ENCODE peak calls at places on chromosomes 2 and 18, in four cellular contexts. E is psoas muscle; F is right atrium auricular region; L is CD8-positive, alpha-beta memory T cell. U is an unnamed sample.

GRCh38 chr2:239862613-239863012 is 162.5 kb downstream of the NDUFA10 start:
- DNase-seq in E (no peak), F (no peak), L (no peak), U (peak; percentile 4)

GRCh38 chr2:74250189-74250631 is 51.8 kb downstream of the MTHFD2 start:
- DNase-seq in E (peak; percentile 27), F (no peak), L (peak; percentile 37), U (peak; percentile 63)

GRCh38 chr2:161586517-161587167 is 37.6 kb upstream of the SLC4A10 start:
- DNase-seq in E (no peak), F (no peak), L (no peak), U (no peak)

GRCh38 chr2:54912305-54912704 is 137.9 kb downstream of the RTN4 start:
- DNase-seq in E (no peak), F (no peak), L (no peak), U (no peak)

GRCh38 chr2:226727251-226727650 is 72.4 kb downstream of the IRS1 start:
- DNase-seq in E (no peak), F (no peak), L (no peak), U (no peak)

GRCh38 chr2:130765464-130765863 is 10.1 kb downstream of the AMER3 start:
- DNase-seq in E (no peak), F (peak; percentile 23), L (no peak), U (no peak)

GRCh38 chr2:45263147-45263546 is 253.9 kb upstream of the SIX2 start:
- DNase-seq in E (no peak), F (no peak), L (no peak), U (no peak)

GRCh38 chr2:219171231-219171651 is 1.4 kb upstream of the SLC23A3 start:
- DNase-seq in E (peak; percentile 66), F (peak; percentile 83), L (no peak), U (peak; percentile 79)

GRCh38 chr2:143745060-143745459 is 615.8 kb downstream of the ARHGAP15 start:
- DNase-seq in E (no peak), F (no peak), L (no peak), U (no peak)

GRCh38 chr2:42161444-42161843 is 7.7 kb upstream of the EML4 start:
- DNase-seq in E (no peak), F (no peak), L (no peak), U (no peak)

GRCh38 chr2:121255363-121255762 is 29.6 kb downstream of the TFCP2L1 start:
- DNase-seq in E (no peak), F (no peak), L (no peak), U (no peak)

GRCh38 chr2:239326831-239327535 is 73.8 kb downstream of the HDAC4 start:
- DNase-seq in E (peak; percentile 56), F (peak; percentile 57), L (peak; percentile 37), U (no peak)

GRCh38 chr2:121634354-121635307 is 14.6 kb downstream of the CLASP1 start:
- DNase-seq in E (no peak), F (no peak), L (no peak), U (no peak)

GRCh38 chr2:100321181-100321880 is 970 bp downstream of the LONRF2 start:
- DNase-seq in E (peak; percentile 41), F (no peak), L (no peak), U (peak; percentile 42)

GRCh38 chr2:31204761-31205160 is 12.6 kb downstream of the CAPN14 start:
- DNase-seq in E (no peak), F (no peak), L (no peak), U (no peak)

GRCh38 chr18:3689091-3689490 is 239.1 kb downstream of the TGIF1 start:
- DNase-seq in E (no peak), F (no peak), L (no peak), U (peak; percentile 24)

GRCh38 chr2:82013641-82014040 is 1709.1 kb upstream of the LRRTM1 start:
- DNase-seq in E (no peak), F (no peak), L (no peak), U (no peak)

GRCh38 chr2:171056307-171056706 is 104.4 kb downstream of the TLK1 start:
- DNase-seq in E (no peak), F (no peak), L (no peak), U (no peak)

GRCh38 chr2:231191896-231192872 is 6.2 kb upstream of the ARMC9 start:
- DNase-seq in E (peak; percentile 82), F (peak; percentile 91), L (no peak), U (peak; percentile 88)

GRCh38 chr18:50586710-50587109 is 26.8 kb downstream of the MAPK4 start:
- DNase-seq in E (no peak), F (no peak), L (no peak), U (no peak)

GRCh38 chr2:180524458-180524857 is 455.9 kb upstream of the UBE2E3 start:
- DNase-seq in E (no peak), F (no peak), L (no peak), U (no peak)

GRCh38 chr2:102301867-102302362 is 9.4 kb upstream of the IL1RL1 start:
- DNase-seq in E (no peak), F (no peak), L (peak; percentile 11), U (peak; percentile 35)

GRCh38 chr18:12276736-12277554 is 22.8 kb downstream of the CIDEA start:
- DNase-seq in E (no peak), F (no peak), L (no peak), U (no peak)

DNA sequence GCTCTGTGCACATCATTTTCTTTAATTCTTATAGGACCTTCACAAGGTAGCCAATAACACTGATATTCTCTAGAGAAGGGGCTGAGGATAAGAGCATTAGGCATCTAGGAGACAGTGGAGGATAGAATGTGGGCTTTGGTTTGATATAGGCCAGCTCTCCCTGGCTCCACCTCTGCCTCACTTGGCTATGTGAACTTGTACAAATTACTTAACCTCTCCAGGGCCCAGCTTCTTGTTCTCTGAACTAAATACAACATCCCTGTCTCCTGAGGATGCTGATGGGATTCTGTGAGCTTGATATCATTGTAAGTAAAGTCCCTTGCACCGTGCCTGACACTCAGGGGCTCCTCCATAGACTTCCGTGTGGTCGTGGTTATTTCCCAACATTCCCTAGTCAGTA is 87.3 kb downstream of the ACOXL start:
- DNase-seq in E (no peak), F (no peak), L (no peak), U (no peak)
- H3K36me3 ChIP-seq in E (no peaks in the 10 kb centered on the region), F (no peaks in the 10 kb centered on the region), L (no peaks in the 10 kb centered on the region), U (no peaks in the 10 kb centered on the region)

DNA sequence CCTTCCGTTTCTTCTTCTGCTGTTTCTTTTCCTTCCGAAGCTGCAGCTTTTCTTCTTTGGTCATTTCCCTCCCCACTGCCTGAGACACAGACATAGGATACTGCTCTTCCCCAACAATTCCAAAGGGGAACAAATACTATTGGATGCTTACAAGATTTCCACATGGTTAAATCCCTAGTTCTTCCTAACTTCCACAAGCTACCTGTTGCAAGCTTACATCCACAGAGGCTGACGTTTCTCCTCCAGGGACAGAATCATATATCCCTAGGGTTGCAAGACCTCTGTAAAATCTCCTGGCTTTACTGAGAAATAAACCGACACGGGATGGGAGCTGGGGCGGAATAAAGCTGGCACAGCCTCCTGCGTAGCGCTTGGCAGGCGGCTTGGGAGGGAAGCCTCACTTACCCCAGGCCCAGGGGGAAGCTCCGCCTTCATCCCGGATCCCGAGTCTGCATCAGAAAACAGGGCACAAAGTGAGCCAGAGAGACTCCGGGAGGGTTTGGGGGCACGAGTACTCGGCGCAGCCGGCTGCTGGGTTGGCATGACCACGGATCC is 590 bp downstream of the EIF2B4 start:
- DNase-seq in E (peak; percentile 71), F (no peak), L (no peak), U (no peak)
- H3K36me3 ChIP-seq in E (peaks cover 72% of the 10 kb centered on the region), F (peaks cover 53% of the 10 kb centered on the region), L (peaks cover 53% of the 10 kb centered on the region), U (no peaks in the 10 kb centered on the region)

DNA sequence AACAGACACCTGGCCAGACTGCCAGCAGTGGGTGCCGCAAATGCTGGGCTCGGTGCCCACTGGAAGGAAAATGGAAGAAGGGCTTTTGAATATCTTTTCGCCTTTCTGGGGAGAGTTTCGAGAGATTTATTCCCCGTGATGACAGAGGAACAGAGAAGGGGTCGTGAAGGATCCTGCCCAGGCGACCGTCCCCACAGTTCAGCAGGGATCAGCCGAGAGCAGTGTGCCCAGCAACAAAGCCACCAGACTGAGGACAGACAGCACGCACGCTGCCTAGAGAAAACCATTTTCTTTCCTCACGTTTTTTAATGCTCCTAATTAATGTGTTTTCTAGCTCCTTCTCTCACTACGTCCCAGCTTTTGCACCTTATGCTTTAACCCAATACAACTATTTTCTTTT is 47.7 kb downstream of the XRCC5 start:
- DNase-seq in E (no peak), F (no peak), L (no peak), U (no peak)
- H3K36me3 ChIP-seq in E (peaks cover 94% of the 10 kb centered on the region), F (peaks cover 66% of the 10 kb centered on the region), L (peaks cover 42% of the 10 kb centered on the region), U (no peaks in the 10 kb centered on the region)

GRCh38 chr2:215816424-215816823 is 196.9 kb downstream of the MREG start:
- DNase-seq in E (no peak), F (no peak), L (no peak), U (no peak)

GRCh38 chr2:215811409-215812355 is 201.7 kb downstream of the MREG start:
- DNase-seq in E (no peak), F (no peak), L (no peak), U (no peak)

GRCh38 chr2:215815960-215816359 is 197.4 kb downstream of the MREG start:
- DNase-seq in E (no peak), F (no peak), L (no peak), U (no peak)

GRCh38 chr2:215812966-215813365 is 200.4 kb downstream of the MREG start:
- DNase-seq in E (no peak), F (no peak), L (no peak), U (no peak)

DNA sequence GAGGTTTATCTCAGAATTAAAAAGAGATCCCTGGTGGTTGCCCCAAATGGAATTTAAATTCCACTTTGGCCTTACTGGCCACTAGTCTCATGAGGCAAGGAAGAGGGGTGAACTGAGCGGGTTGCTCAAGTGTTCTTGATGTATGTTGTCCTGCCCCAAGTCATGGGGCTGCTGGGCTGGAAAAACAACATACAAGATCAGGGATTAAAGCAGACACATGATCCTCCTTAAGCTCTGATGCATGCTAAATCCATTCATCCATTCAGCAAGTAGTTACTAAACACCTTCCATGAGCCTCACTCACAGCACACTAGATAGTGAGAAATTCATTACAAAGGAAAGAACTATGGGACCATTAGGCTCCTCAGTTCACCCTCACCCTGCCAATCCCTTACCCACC is 196.3 kb downstream of the MREG start:
- DNase-seq in E (no peak), F (no peak), L (no peak), U (no peak)
- H3K36me3 ChIP-seq in E (no peaks in the 10 kb centered on the region), F (no peaks in the 10 kb centered on the region), L (no peaks in the 10 kb centered on the region), U (no peaks in the 10 kb centered on the region)

DNA sequence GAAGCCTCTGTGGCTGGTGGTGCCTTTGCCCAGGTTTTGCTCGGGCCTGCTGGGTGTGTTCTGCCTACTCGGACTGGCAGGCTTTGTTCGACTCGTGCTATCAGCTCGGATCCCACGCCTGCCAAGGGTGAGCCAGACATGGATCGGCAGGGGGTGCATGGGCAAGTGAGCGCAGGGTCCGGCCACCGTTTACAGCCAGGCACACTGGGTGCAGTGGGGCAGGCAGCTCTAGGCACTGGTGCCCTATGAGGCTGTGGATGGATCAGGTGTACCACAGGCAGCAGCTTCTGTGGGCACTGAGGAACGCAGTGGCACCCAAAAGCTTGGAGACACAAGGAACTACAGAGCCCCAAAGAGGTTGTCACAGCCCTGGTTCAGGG is 25.6 kb downstream of the MARCHF7 start:
- DNase-seq in E (no peak), F (no peak), L (no peak), U (no peak)
- H3K36me3 ChIP-seq in E (peaks cover 81% of the 10 kb centered on the region), F (peaks cover 44% of the 10 kb centered on the region), L (peaks cover 19% of the 10 kb centered on the region), U (no peaks in the 10 kb centered on the region)

DNA sequence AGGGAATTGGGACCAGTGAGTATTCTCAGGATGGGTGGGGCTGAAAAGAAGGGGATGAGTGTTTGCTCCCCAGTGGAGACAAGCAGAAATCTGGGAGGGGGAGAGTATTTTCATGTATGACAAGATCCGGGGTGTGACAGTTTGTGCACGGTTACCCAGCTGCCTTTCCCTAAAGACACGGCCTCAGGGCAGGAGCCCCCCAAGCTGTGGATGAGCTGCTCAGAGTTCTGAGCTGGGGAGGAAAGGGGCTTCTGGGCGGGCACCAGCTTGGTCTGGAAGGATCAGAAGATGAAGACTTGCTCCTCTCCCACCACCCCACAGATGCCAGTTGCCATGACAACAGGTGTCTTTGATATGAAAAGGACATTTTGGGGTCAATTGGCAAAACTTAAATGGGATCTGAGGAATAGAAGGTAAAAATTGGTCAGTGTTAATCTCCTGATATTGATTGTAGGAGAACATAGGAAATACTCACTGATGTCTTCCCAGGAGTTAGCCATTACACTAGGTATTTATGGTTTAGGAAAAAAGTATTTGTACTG is 29.2 kb downstream of the ZCCHC2 start:
- DNase-seq in E (no peak), F (no peak), L (no peak), U (no peak)
- H3K36me3 ChIP-seq in E (peaks cover 70% of the 10 kb centered on the region), F (peaks cover 37% of the 10 kb centered on the region), L (peaks cover 27% of the 10 kb centered on the region), U (no peaks in the 10 kb centered on the region)

U was measured in testis.